ENCODE peak calls at places on chromosomes 13 and 19, in seven cellular contexts. Q, T, S, H, C, V and R are unnamed samples.

GRCh38 chr19:18746393-18747167 is 44.5 kb downstream of the COMP start:
- DNase-seq in S (no peak), H (no peak), V (no peak), C (no peak), T (no peak), Q (no peak), R (no peak)

GRCh38 chr13:65217459-65217858 is 2012.7 kb downstream of the PCDH9 start:
- DNase-seq in C (no peak), S (no peak), V (no peak), H (no peak), T (no peak), Q (no peak), R (no peak)

GRCh38 chr13:99258946-99259345 is 767 bp upstream of the GPR18 start:
- DNase-seq in H (no peak), S (peak), T (no peak), Q (no peak), C (no peak), V (peak), R (no peak)

GRCh38 chr13:31670831-31671617 is 68.3 kb upstream of the RXFP2 start:
- DNase-seq in Q (peak), S (no peak), H (no peak), V (no peak), C (peak), T (no peak), R (no peak)

GRCh38 chr13:56755181-56755580 is 385.5 kb upstream of the PRR20A start:
- DNase-seq in Q (no peak), V (no peak), H (no peak), S (no peak), C (no peak), T (no peak), R (no peak)

GRCh38 chr13:73708393-73708985 is 425.7 kb downstream of the KLF12 start:
- DNase-seq in S (no peak), V (peak), T (peak), Q (peak), C (peak), H (peak), R (no peak)

GRCh38 chr19:30630289-30631034 is 258.3 kb downstream of the ZNF536 start:
- DNase-seq in V (no peak), Q (no peak), H (no peak), T (no peak), S (no peak), C (no peak), R (no peak)

GRCh38 chr19:16379521-16380313 is 55.1 kb downstream of the KLF2 start:
- DNase-seq in Q (no peak), S (no peak), H (no peak), T (no peak), C (no peak), V (peak), R (no peak)

GRCh38 chr19:19547674-19548345 is 9.7 kb downstream of the CILP2 start:
- DNase-seq in S (no peak), C (no peak), V (no peak), T (no peak), Q (no peak), H (no peak), R (no peak)

GRCh38 chr13:113152894-113153809 is 5.3 kb upstream of the PROZ start:
- DNase-seq in C (no peak), Q (peak), T (peak), S (peak), V (peak), H (peak), R (peak)

GRCh38 chr13:78047151-78047550 is 128.5 kb upstream of the EDNRB start:
- DNase-seq in H (no peak), Q (no peak), C (no peak), S (no peak), T (no peak), V (no peak), R (no peak)

GRCh38 chr19:20334760-20335159 is 167.7 kb downstream of the ZNF486 start:
- DNase-seq in H (no peak), T (no peak), V (no peak), C (no peak), S (no peak), Q (no peak), R (no peak)

GRCh38 chr19:29410974-29411615 is 114.7 kb upstream of the VSTM2B start:
- DNase-seq in C (no peak), V (no peak), T (no peak), Q (no peak), S (no peak), H (no peak), R (no peak)

GRCh38 chr19:48290341-48290922 is 20.6 kb downstream of the ZNF114 start:
- DNase-seq in T (no peak), S (no peak), C (peak), V (no peak), Q (peak), H (peak), R (no peak)

GRCh38 chr19:18737337-18737953 is 53.7 kb downstream of the COMP start:
- DNase-seq in Q (no peak), S (no peak), H (no peak), V (no peak), C (peak), T (no peak), R (no peak)

GRCh38 chr19:41218615-41219507 is at the start of gene AXL:
- DNase-seq in T (peak), H (peak), S (no peak), V (no peak), C (peak), Q (peak), R (peak)

GRCh38 chr19:16824658-16825311 is 4.4 kb upstream of the SIN3B start:
- DNase-seq in Q (peak), C (peak), V (no peak), S (no peak), T (no peak), H (no peak), R (no peak)

GRCh38 chr19:43476606-43477005 is 11.2 kb upstream of the LYPD3 start:
- DNase-seq in S (no peak), H (no peak), Q (peak), V (no peak), T (no peak), C (peak), R (no peak)

GRCh38 chr13:102197193-102197592 is 204.7 kb downstream of the FGF14 start:
- DNase-seq in T (no peak), S (no peak), H (no peak), Q (peak), V (peak), C (peak), R (no peak)

GRCh38 chr19:16559896-16560295 is 12.3 kb downstream of the SLC35E1 start:
- DNase-seq in C (no peak), S (no peak), H (no peak), V (no peak), Q (no peak), T (no peak), R (no peak)

GRCh38 chr19:38805180-38805579 is 7.6 kb downstream of the LGALS4 start:
- DNase-seq in H (no peak), S (peak), T (no peak), C (no peak), Q (peak), V (no peak), R (no peak)

GRCh38 chr13:80215368-80215767 is 125.6 kb downstream of the SPRY2 start:
- DNase-seq in C (peak), H (no peak), Q (peak), S (no peak), V (no peak), T (no peak), R (no peak)

GRCh38 chr19:28785961-28786360 is 427.0 kb downstream of the UQCRFS1 start:
- DNase-seq in V (no peak), S (no peak), Q (no peak), C (no peak), T (no peak), H (no peak), R (no peak)

GRCh38 chr13:49604570-49604969 is 19.2 kb upstream of the RCBTB1 start:
- DNase-seq in C (peak), S (no peak), V (no peak), H (no peak), T (no peak), Q (no peak), R (no peak)

GRCh38 chr13:45370922-45371406 is 30.0 kb upstream of the TPT1 start:
- DNase-seq in V (peak), Q (peak), S (peak), C (peak), T (peak), H (peak), R (peak)

GRCh38 chr13:112062619-112063308 is 4.2 kb upstream of the SOX1 start:
- DNase-seq in V (no peak), H (peak), S (no peak), C (no peak), Q (no peak), T (no peak), R (no peak)

GRCh38 chr19:1259206-1259872 is 9.8 kb upstream of the CIRBP start:
- DNase-seq in H (no peak), Q (peak), S (peak), V (peak), C (peak), T (peak), R (no peak)

GRCh38 chr19:33801411-33801810 is 4.7 kb downstream of the KCTD15 start:
- DNase-seq in V (no peak), C (no peak), S (no peak), H (no peak), T (no peak), Q (no peak), R (no peak)

GRCh38 chr19:48102870-48103751 is 7.5 kb downstream of the PLA2G4C start:
- DNase-seq in V (peak), H (peak), C (peak), T (peak), S (no peak), Q (peak), R (no peak)

DNA sequence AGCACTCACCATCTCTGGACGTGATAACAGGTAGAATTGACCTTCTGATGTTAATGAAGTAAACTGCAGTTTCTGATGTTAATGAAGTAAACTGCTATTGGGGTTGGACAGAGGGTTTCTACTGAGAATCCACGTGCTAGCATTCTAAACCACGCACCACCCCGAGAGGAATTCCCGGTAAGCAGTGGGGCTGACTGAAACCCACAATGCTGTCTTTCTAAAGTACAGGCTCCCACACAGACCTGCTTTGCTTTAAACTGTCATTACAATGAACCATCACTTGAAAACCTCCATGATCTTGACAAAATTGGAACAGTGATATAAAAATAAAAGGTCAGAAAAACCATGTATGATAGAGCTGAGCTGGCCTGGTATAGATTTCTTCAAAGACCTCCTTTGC is 559.0 kb downstream of the FGF9 start:
- DNase-seq in H (no peak), Q (no peak), T (no peak), C (no peak), V (peak), S (no peak), R (no peak)
- TF ChIP-seq CTCF in H (no peak), Q (no peak), T (no peak), C (no peak), V (no peak), S (no peak), R (no peak)

DNA sequence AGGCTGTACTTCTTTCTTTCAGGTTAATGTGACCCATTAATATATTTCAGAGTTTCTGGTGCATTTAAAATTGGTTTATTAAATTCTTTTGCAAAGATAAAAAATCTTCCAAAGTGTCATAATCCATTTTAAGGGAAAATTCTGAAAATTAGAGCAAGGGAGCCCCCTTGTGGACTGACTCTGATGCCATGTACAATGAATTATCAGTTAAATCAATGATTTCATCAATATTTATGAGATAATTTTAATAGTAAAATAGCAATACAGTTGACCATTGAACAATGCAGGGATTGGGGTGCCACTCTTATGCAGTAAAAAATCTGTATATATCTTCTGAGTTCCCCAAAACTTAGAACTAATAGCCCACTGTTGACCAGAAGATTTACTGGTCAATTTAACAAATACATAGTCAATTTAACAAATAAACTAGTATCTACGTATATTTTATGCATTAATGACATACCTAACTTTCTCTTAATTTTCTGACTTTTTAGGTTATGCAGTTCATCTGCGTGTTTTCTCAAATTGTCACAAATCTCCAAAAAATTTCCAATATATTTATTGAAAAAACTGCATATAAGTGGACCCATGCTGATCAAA is 479.1 kb upstream of the MIR17HG start:
- DNase-seq in Q (peak), T (peak), H (peak), V (peak), S (no peak), C (peak), R (no peak)
- TF ChIP-seq CTCF in Q (peak), T (peak), H (peak), V (peak), S (peak), C (peak), R (peak)

DNA sequence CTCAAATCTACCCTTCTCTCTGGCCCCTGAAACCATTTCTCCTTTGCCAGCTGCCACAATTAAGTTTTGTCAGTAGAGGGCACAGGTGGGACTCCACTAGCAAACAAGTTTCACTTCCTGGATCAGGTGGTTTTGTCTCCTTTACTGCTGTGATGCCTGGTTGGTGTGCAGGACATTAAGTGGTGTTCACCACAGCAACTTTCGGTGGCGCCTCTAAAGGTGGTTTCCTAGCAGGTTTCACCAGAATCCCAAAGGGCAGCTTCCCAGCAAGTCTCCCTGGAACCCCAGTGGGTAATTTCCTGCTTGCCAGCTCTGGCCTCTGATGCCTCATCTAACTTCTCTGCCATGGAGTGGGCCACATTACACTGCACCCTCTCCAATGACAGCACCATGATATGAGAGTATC is 16.6 kb downstream of the MED4 start:
- DNase-seq in S (peak), C (no peak), V (peak), Q (no peak), H (no peak), T (no peak), R (no peak)
- TF ChIP-seq CTCF in S (peak), C (no peak), V (peak), Q (peak), H (no peak), T (no peak), R (peak)

GRCh38 chr19:5480427-5480836 is 25.2 kb downstream of the ZNRF4 start:
- DNase-seq in S (peak), V (peak), C (peak), H (peak), T (peak), Q (peak), R (no peak)
- TF ChIP-seq CTCF in S (peak), V (peak), C (peak), H (peak), T (peak), Q (peak), R (peak)

GRCh38 chr13:27925220-27925991 is 5.6 kb downstream of the PDX1 start:
- DNase-seq in S (no peak), Q (no peak), H (no peak), C (no peak), T (no peak), V (no peak), R (no peak)
- TF ChIP-seq CTCF in S (no peak), Q (no peak), H (no peak), C (no peak), T (no peak), V (no peak), R (no peak)